ENCODE peak calls at places on chromosomes 12 and 14, in ten cellular contexts. B is cardiac muscle cell, S is right cardiac atrium, D is Panc1, G is uterus, V is body of pancreas, O is IMR-90, U is H1, L is suprapubic skin, P is NT2/D1. W is an unnamed sample. For H3K9me3, the result is how much of the 10 kb centered on the place peaks cover.

GRCh38 chr12:106137456-106138278 is 1.1 kb downstream of the NUAK1 start:
- DNase-seq in B (no peak), O (peak), D (no peak), G (no peak), U (no peak), V (no peak), P (no peak), L (no peak), S (no peak), W (no peak)

GRCh38 chr12:49872781-49873181 is 29.9 kb upstream of the BCDIN3D start:
- DNase-seq in P (no peak), V (no peak), L (no peak), B (no peak), U (peak), G (peak), O (peak), D (no peak), S (no peak), W (no peak)

GRCh38 chr12:27252934-27253333 is 8.8 kb downstream of the STK38L start:
- DNase-seq in B (no peak), G (no peak), P (no peak), U (no peak), V (no peak), O (no peak), L (no peak), D (no peak), S (no peak), W (no peak)

GRCh38 chr12:91210144-91210543 is 27.5 kb upstream of the DCN start:
- DNase-seq in V (no peak), S (no peak), O (no peak), G (no peak), P (peak), D (no peak), U (no peak), L (no peak), B (no peak), W (no peak)

GRCh38 chr12:13347241-13348043 is 150.9 kb downstream of the EMP1 start:
- DNase-seq in G (no peak), U (no peak), D (no peak), S (peak), O (peak), B (no peak), L (no peak), V (no peak), P (no peak), W (no peak)

GRCh38 chr14:63543000-63543825 is at the start of gene PPP2R5E:
- DNase-seq in U (peak), B (peak), D (peak), V (peak), G (peak), P (peak), O (peak), S (peak), L (peak), W (peak)

GRCh38 chr12:127923501-127923900 is 343.5 kb upstream of the TMEM132C start:
- DNase-seq in P (no peak), V (no peak), L (no peak), U (no peak), O (no peak), S (no peak), D (no peak), G (no peak), B (no peak), W (no peak)

GRCh38 chr14:61264022-61264571 is 17.0 kb downstream of the TMEM30B start:
- DNase-seq in P (no peak), D (no peak), O (no peak), B (no peak), U (no peak), V (no peak), L (no peak), S (no peak), G (no peak), W (no peak)

GRCh38 chr12:121668750-121669524 is 517 bp downstream of the MORN3 start:
- DNase-seq in S (no peak), U (peak), D (no peak), V (peak), L (no peak), G (no peak), O (peak), P (peak), B (peak), W (no peak)

GRCh38 chr12:68686595-68687521 is at the start of gene NUP107:
- DNase-seq in V (peak), L (peak), G (peak), B (peak), U (peak), S (peak), O (peak), P (peak), D (peak), W (peak)

GRCh38 chr12:19129121-19129485 is 430 bp upstream of the PLEKHA5 start:
- DNase-seq in S (no peak), L (no peak), G (no peak), O (peak), P (no peak), V (no peak), B (no peak), U (no peak), D (no peak), W (no peak)

GRCh38 chr12:79344855-79345840 is 345.6 kb downstream of the PAWR start:
- DNase-seq in V (peak), U (no peak), G (no peak), P (peak), B (peak), S (no peak), D (peak), O (peak), L (no peak), W (no peak)

GRCh38 chr12:64720884-64721283 is 38.3 kb downstream of the GNS start:
- DNase-seq in P (no peak), O (no peak), U (no peak), L (no peak), S (no peak), D (no peak), G (no peak), B (no peak), V (no peak), W (no peak)

GRCh38 chr14:22598099-22598895 is at the start of gene ABHD4:
- DNase-seq in O (peak), P (no peak), B (peak), D (no peak), G (peak), V (peak), U (peak), S (peak), L (peak), W (peak)

GRCh38 chr12:121789800-121790748 is 3.4 kb downstream of the RHOF start:
- DNase-seq in P (no peak), G (no peak), B (no peak), S (peak), L (no peak), O (peak), V (peak), D (no peak), U (no peak), W (peak)

GRCh38 chr12:15996254-15996653 is 85.1 kb downstream of the DERA start:
- DNase-seq in S (peak), U (no peak), L (no peak), B (peak), O (peak), G (no peak), V (peak), D (no peak), P (peak), W (no peak)

GRCh38 chr12:109632299-109632698 is 58.7 kb downstream of the MVK start:
- DNase-seq in U (no peak), G (no peak), S (no peak), D (no peak), L (no peak), V (no peak), O (no peak), B (no peak), P (no peak), W (no peak)

GRCh38 chr12:52920937-52921336 is 16.1 kb upstream of the KRT8 start:
- DNase-seq in B (no peak), P (no peak), V (no peak), S (no peak), O (peak), L (no peak), D (no peak), G (no peak), U (no peak), W (no peak)

GRCh38 chr12:43066471-43066870 is 476.9 kb upstream of the PRICKLE1 start:
- DNase-seq in U (no peak), L (no peak), B (no peak), O (no peak), V (no peak), D (no peak), G (no peak), S (no peak), P (no peak), W (no peak)

GRCh38 chr12:132946507-132946820 is 9.6 kb downstream of the ZNF605 start:
- DNase-seq in L (no peak), S (no peak), V (no peak), G (no peak), B (no peak), P (no peak), U (no peak), O (no peak), D (no peak), W (no peak)

GRCh38 chr12:132949936-132950837 is 5.9 kb downstream of the ZNF605 start:
- DNase-seq in B (no peak), S (no peak), U (no peak), G (no peak), P (no peak), D (no peak), O (no peak), L (no peak), V (no peak), W (no peak)

GRCh38 chr12:132950844-132951535 is 5.1 kb downstream of the ZNF605 start:
- DNase-seq in S (no peak), O (no peak), U (no peak), L (no peak), P (no peak), G (no peak), D (no peak), V (no peak), B (no peak), W (no peak)

GRCh38 chr12:132945806-132946506 is 10.2 kb downstream of the ZNF605 start:
- DNase-seq in V (no peak), S (no peak), U (no peak), L (no peak), P (no peak), D (no peak), G (no peak), B (no peak), O (no peak), W (no peak)

DNA sequence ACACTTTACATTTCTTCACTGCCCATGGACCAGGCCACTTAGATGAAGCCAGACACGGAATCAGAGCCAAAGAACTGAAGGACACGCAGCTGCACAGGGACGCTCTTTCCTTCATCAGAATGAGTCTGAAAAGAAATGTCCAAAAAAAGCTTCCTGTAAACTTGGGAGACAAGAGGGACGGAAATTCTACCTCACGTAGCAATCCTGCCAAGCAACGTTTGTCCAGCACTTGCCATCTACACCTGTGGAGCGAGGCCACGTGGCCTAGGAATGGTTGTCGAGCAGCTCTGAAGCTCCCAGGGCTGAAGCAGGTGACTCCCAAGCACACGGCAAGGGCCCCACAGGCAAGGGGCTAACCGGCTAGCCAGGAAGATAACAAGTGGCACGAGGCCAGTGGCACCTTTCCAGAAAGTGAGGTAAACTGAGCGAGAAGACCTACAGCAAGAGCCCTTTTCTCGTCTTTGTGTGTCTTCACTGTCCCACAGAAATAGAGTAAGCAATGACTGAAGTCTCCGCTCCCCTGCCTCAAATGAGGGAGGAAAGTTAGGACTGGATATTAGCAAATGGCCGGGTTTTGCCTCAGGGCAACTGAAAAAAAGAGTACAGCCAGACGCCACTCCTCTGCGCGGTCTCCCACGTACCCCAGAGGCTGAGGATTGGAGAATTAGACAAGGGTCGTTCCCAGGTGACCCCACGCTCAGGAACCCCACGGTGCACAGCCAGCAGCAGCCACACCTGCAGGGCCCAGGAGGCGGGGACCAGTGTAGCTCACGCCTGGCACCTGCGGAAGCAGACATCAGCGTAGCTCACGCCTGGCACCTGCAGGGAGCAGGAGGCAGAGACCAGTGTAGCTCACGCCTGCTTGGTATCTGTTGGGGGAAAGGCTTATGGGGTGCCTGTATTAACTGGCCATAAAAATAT is 7.7 kb downstream of the ZNF605 start:
- DNase-seq in P (no peak), O (no peak), U (no peak), B (no peak), S (no peak), L (no peak), V (no peak), G (no peak), D (no peak), W (no peak)
- H3K9me3 ChIP-seq in P (under half), O (half or more), U (half or more), B (under half), S (under half), L (half or more), V (half or more), G (half or more), D (half or more), W (half or more)

GRCh38 chr14:52175982-52176502 is 91.5 kb upstream of the PTGDR start:
- DNase-seq in V (peak), P (no peak), D (no peak), G (no peak), S (no peak), U (no peak), B (no peak), O (no peak), L (no peak), W (no peak)
- H3K9me3 ChIP-seq in V (under half), P (under half), D (under half), G (under half), S (under half), U (under half), B (under half), O (under half), L (under half), W (under half)

GRCh38 chr14:94816113-94816512 is 46.2 kb upstream of the GSC start:
- DNase-seq in D (no peak), S (no peak), U (no peak), O (no peak), G (no peak), P (no peak), L (no peak), B (no peak), V (no peak), W (no peak)
- H3K9me3 ChIP-seq in D (under half), S (under half), U (under half), O (under half), G (under half), P (under half), L (under half), B (under half), V (under half), W (under half)

GRCh38 chr14:79665556-79665955 is 545.7 kb downstream of the DIO2 start:
- DNase-seq in L (no peak), P (no peak), G (no peak), U (no peak), S (no peak), O (no peak), D (no peak), B (no peak), V (no peak), W (no peak)

GRCh38 chr14:79658224-79658623 is 553.1 kb downstream of the DIO2 start:
- DNase-seq in P (no peak), O (no peak), G (no peak), V (no peak), L (no peak), B (peak), D (no peak), S (no peak), U (no peak), W (no peak)

GRCh38 chr14:79661762-79662161 is 549.5 kb downstream of the DIO2 start:
- DNase-seq in S (no peak), L (no peak), O (peak), P (no peak), G (no peak), V (peak), D (no peak), U (no peak), B (no peak), W (no peak)

GRCh38 chr14:79659995-79660975 is 551.0 kb downstream of the DIO2 start:
- DNase-seq in U (no peak), G (no peak), D (no peak), L (no peak), P (no peak), V (no peak), O (no peak), S (no peak), B (no peak), W (no peak)

GRCh38 chr14:79663453-79663852 is 547.9 kb downstream of the DIO2 start:
- DNase-seq in B (no peak), V (no peak), L (no peak), O (no peak), P (no peak), D (no peak), U (no peak), S (no peak), G (no peak), W (no peak)
- H3K9me3 ChIP-seq in B (under half), V (under half), L (under half), O (under half), P (under half), D (under half), U (under half), S (under half), G (under half), W (under half)

GRCh38 chr12:98635657-98636323 is 8.8 kb downstream of the IKBIP start:
- DNase-seq in L (no peak), U (no peak), D (no peak), G (no peak), B (peak), V (no peak), P (no peak), O (peak), S (no peak), W (no peak)
- H3K9me3 ChIP-seq in L (under half), U (under half), D (under half), G (under half), B (under half), V (under half), P (under half), O (under half), S (under half), W (under half)

DNA sequence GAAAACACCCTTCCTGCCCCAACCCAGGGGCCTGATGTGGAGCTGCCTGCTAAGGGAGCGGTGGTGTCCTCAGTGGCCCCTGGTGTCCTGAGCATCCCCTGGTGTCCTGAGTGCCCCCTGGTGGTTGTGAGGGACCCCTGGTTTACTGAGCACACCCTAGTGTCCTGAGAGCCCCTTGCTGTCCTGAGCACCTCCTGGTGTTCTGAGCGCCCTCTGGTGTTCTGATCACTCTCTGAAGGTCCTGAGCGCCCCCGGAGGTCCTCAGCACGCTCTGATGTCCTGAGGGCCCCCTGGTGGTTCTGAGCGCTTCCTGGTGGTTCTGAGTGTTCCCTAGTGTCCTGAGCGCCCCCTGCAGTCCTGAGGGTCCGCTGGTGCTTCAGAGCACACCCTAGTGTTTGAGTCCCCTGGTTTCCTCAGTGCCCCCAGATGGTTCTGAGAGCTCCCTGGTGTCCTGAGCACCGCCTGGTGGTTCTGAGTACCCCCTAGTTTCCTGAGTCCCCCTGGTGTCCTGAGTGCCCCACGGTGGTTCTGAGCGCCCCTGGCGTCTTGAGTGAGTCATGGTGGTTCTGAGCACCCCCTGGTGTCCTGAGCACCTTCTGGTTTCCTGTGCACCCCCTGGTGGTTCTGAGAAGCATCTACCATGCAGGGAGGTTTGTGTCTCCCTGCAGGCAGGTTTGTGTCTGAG is 1004.2 kb downstream of the TMEM121 start:
- DNase-seq in O (no peak), B (no peak), S (no peak), P (no peak), U (no peak), V (no peak), D (peak), L (no peak), G (no peak), W (no peak)
- H3K9me3 ChIP-seq in O (under half), B (under half), S (under half), P (under half), U (half or more), V (under half), D (under half), L (under half), G (under half), W (under half)

GRCh38 chr14:98366429-98366828 is 905.6 kb downstream of the BCL11B start:
- DNase-seq in D (no peak), U (no peak), G (no peak), L (no peak), V (no peak), S (no peak), O (no peak), P (no peak), B (no peak), W (no peak)
- H3K9me3 ChIP-seq in D (under half), U (under half), G (under half), L (under half), V (under half), S (under half), O (under half), P (under half), B (under half), W (under half)

W was measured in lung.